ENCODE peak calls at places on chromosome 20, in five cellular contexts. One of them, this sample, is unnamed.

GRCh38 chr20:25275813-25276532 is 28.1 kb downstream of the PYGB start:
- DNase-seq in H1: no peak
- DNase-seq in neuronal stem cell: no peak
- DNase-seq in mesenchymal stem cell: no peak
- DNase-seq in trophoblast cell: no peak
- DNase-seq in this sample: no peak

GRCh38 chr20:51195419-51195901 is 172.6 kb upstream of the KCNG1 start:
- DNase-seq in H1: no peak
- DNase-seq in neuronal stem cell: no peak
- DNase-seq in mesenchymal stem cell: no peak
- DNase-seq in trophoblast cell: no peak
- DNase-seq in this sample: no peak

GRCh38 chr20:62123450-62124118 is 1.3 kb downstream of the LSM14B start:
- DNase-seq in H1: no peak
- DNase-seq in neuronal stem cell: no peak
- DNase-seq in mesenchymal stem cell: peak; percentile 75
- DNase-seq in trophoblast cell: peak; percentile 11
- DNase-seq in this sample: no peak

GRCh38 chr20:37133952-37134351 is 38.2 kb upstream of the RBL1 start:
- DNase-seq in H1: no peak
- DNase-seq in neuronal stem cell: no peak
- DNase-seq in mesenchymal stem cell: no peak
- DNase-seq in trophoblast cell: no peak
- DNase-seq in this sample: no peak

GRCh38 chr20:9409352-9409751 is 105.0 kb upstream of the LAMP5 start:
- DNase-seq in H1: no peak
- DNase-seq in neuronal stem cell: no peak
- DNase-seq in mesenchymal stem cell: peak; percentile 19
- DNase-seq in trophoblast cell: no peak
- DNase-seq in this sample: no peak

GRCh38 chr20:14957416-14957815 is 620.0 kb upstream of the FLRT3 start:
- DNase-seq in H1: no peak
- DNase-seq in neuronal stem cell: no peak
- DNase-seq in mesenchymal stem cell: no peak
- DNase-seq in trophoblast cell: no peak
- DNase-seq in this sample: no peak

GRCh38 chr20:45419188-45420091 is 3.5 kb downstream of the PIGT start:
- DNase-seq in H1: no peak
- DNase-seq in neuronal stem cell: no peak
- DNase-seq in mesenchymal stem cell: peak; percentile 49
- DNase-seq in trophoblast cell: peak; percentile 65
- DNase-seq in this sample: no peak

GRCh38 chr20:61566691-61567090 is 314.6 kb downstream of the CDH4 start:
- DNase-seq in H1: no peak
- DNase-seq in neuronal stem cell: no peak
- DNase-seq in mesenchymal stem cell: no peak
- DNase-seq in trophoblast cell: no peak
- DNase-seq in this sample: no peak

GRCh38 chr20:48818481-48818987 is 9.3 kb downstream of the PREX1 start:
- DNase-seq in H1: no peak
- DNase-seq in neuronal stem cell: no peak
- DNase-seq in mesenchymal stem cell: no peak
- DNase-seq in trophoblast cell: no peak
- DNase-seq in this sample: no peak

GRCh38 chr20:25532971-25533391 is 52.4 kb downstream of the NINL start:
- DNase-seq in H1: no peak
- DNase-seq in neuronal stem cell: no peak
- DNase-seq in mesenchymal stem cell: no peak
- DNase-seq in trophoblast cell: no peak
- DNase-seq in this sample: no peak

GRCh38 chr20:34864216-34864615 is 8.4 kb downstream of the GGT7 start:
- DNase-seq in H1: no peak
- DNase-seq in neuronal stem cell: no peak
- DNase-seq in mesenchymal stem cell: no peak
- DNase-seq in trophoblast cell: no peak
- DNase-seq in this sample: no peak

GRCh38 chr20:62624325-62624690 is 18.0 kb upstream of the SLCO4A1 start:
- DNase-seq in H1: no peak
- DNase-seq in neuronal stem cell: no peak
- DNase-seq in mesenchymal stem cell: no peak
- DNase-seq in trophoblast cell: peak; percentile 40
- DNase-seq in this sample: no peak

GRCh38 chr20:59446361-59446760 is 145.9 kb downstream of the EDN3 start:
- DNase-seq in H1: no peak
- DNase-seq in neuronal stem cell: no peak
- DNase-seq in mesenchymal stem cell: no peak
- DNase-seq in trophoblast cell: no peak
- DNase-seq in this sample: no peak

GRCh38 chr20:50439539-50440453 is 70.4 kb upstream of the PTPN1 start:
- DNase-seq in H1: no peak
- DNase-seq in neuronal stem cell: no peak
- DNase-seq in mesenchymal stem cell: peak; percentile 25
- DNase-seq in trophoblast cell: peak; percentile 26
- DNase-seq in this sample: no peak

GRCh38 chr20:33337531-33338165 is 54.6 kb downstream of the BPIFB1 start:
- DNase-seq in H1: no peak
- DNase-seq in neuronal stem cell: no peak
- DNase-seq in mesenchymal stem cell: no peak
- DNase-seq in trophoblast cell: no peak
- DNase-seq in this sample: no peak

GRCh38 chr20:9147553-9148024 is 78.7 kb downstream of the PLCB4 start:
- DNase-seq in H1: no peak
- DNase-seq in neuronal stem cell: no peak
- DNase-seq in mesenchymal stem cell: peak; percentile 69
- DNase-seq in trophoblast cell: no peak
- DNase-seq in this sample: no peak

GRCh38 chr20:45019764-45020126 is 53.4 kb downstream of the STK4 start:
- DNase-seq in H1: no peak
- DNase-seq in neuronal stem cell: no peak
- DNase-seq in mesenchymal stem cell: no peak
- DNase-seq in trophoblast cell: no peak
- DNase-seq in this sample: no peak

GRCh38 chr20:43420192-43420591 is 37.5 kb upstream of the SRSF6 start:
- DNase-seq in H1: no peak
- DNase-seq in neuronal stem cell: no peak
- DNase-seq in mesenchymal stem cell: no peak
- DNase-seq in trophoblast cell: no peak
- DNase-seq in this sample: no peak

GRCh38 chr20:62685781-62686555 is 22.7 kb upstream of the NTSR1 start:
- DNase-seq in H1: no peak
- DNase-seq in neuronal stem cell: no peak
- DNase-seq in mesenchymal stem cell: no peak
- DNase-seq in trophoblast cell: no peak
- DNase-seq in this sample: no peak

GRCh38 chr20:50743087-50743486 is 11.7 kb downstream of the PARD6B start:
- DNase-seq in H1: no peak
- DNase-seq in neuronal stem cell: no peak
- DNase-seq in mesenchymal stem cell: no peak
- DNase-seq in trophoblast cell: no peak
- DNase-seq in this sample: no peak

GRCh38 chr20:42749548-42749947 is 440.2 kb downstream of the PTPRT start:
- DNase-seq in H1: no peak
- DNase-seq in neuronal stem cell: no peak
- DNase-seq in mesenchymal stem cell: no peak
- DNase-seq in trophoblast cell: no peak
- DNase-seq in this sample: no peak

GRCh38 chr20:25676164-25676809 is 20.4 kb downstream of the ZNF337 start:
- DNase-seq in H1: no peak
- DNase-seq in neuronal stem cell: no peak
- DNase-seq in mesenchymal stem cell: peak; percentile 59
- DNase-seq in trophoblast cell: peak; percentile 69
- DNase-seq in this sample: no peak

GRCh38 chr20:9503530-9504251 is 10.7 kb upstream of the LAMP5 start:
- DNase-seq in H1: no peak
- DNase-seq in neuronal stem cell: no peak
- DNase-seq in mesenchymal stem cell: no peak
- DNase-seq in trophoblast cell: no peak
- DNase-seq in this sample: peak; percentile 48

GRCh38 chr20:59145926-59146800 is 17.5 kb upstream of the ZNF831 start:
- DNase-seq in H1: no peak
- DNase-seq in neuronal stem cell: no peak
- DNase-seq in mesenchymal stem cell: no peak
- DNase-seq in trophoblast cell: no peak
- DNase-seq in this sample: no peak

GRCh38 chr20:62056975-62057374 is 8.7 kb downstream of the TAF4 start:
- DNase-seq in H1: no peak
- DNase-seq in neuronal stem cell: no peak
- DNase-seq in mesenchymal stem cell: no peak
- DNase-seq in trophoblast cell: no peak
- DNase-seq in this sample: no peak

GRCh38 chr20:15619816-15620215 is 953.4 kb downstream of the KIF16B start:
- DNase-seq in H1: no peak
- DNase-seq in neuronal stem cell: no peak
- DNase-seq in mesenchymal stem cell: no peak
- DNase-seq in trophoblast cell: peak; percentile 50
- DNase-seq in this sample: no peak

GRCh38 chr20:37518606-37519507 is 2.2 kb upstream of the NNAT start:
- DNase-seq in H1: no peak
- DNase-seq in neuronal stem cell: no peak
- DNase-seq in mesenchymal stem cell: no peak
- DNase-seq in trophoblast cell: no peak
- DNase-seq in this sample: no peak

GRCh38 chr20:63073738-63074065 is 66.9 kb upstream of the BHLHE23 start:
- DNase-seq in H1: no peak
- DNase-seq in neuronal stem cell: no peak
- DNase-seq in mesenchymal stem cell: no peak
- DNase-seq in trophoblast cell: no peak
- DNase-seq in this sample: no peak

GRCh38 chr20:50464026-50464724 is 46.0 kb upstream of the PTPN1 start:
- DNase-seq in H1: no peak
- DNase-seq in neuronal stem cell: peak; percentile 32
- DNase-seq in mesenchymal stem cell: peak; percentile 70
- DNase-seq in trophoblast cell: peak; percentile 52
- DNase-seq in this sample: peak; percentile 82

GRCh38 chr20:11047559-11047958 is 373.8 kb upstream of the JAG1 start:
- DNase-seq in H1: no peak
- DNase-seq in neuronal stem cell: no peak
- DNase-seq in mesenchymal stem cell: no peak
- DNase-seq in trophoblast cell: no peak
- DNase-seq in this sample: no peak

GRCh38 chr20:49887828-49888340 is 27.4 kb downstream of the SPATA2 start:
- DNase-seq in H1: no peak
- DNase-seq in neuronal stem cell: no peak
- DNase-seq in mesenchymal stem cell: no peak
- DNase-seq in trophoblast cell: no peak
- DNase-seq in this sample: no peak

GRCh38 chr20:50717974-50718761 is 13.2 kb upstream of the PARD6B start:
- DNase-seq in H1: no peak
- DNase-seq in neuronal stem cell: no peak
- DNase-seq in mesenchymal stem cell: no peak
- DNase-seq in trophoblast cell: no peak
- DNase-seq in this sample: no peak

GRCh38 chr20:17399303-17399985 is 131.7 kb downstream of the BFSP1 start:
- DNase-seq in H1: no peak
- DNase-seq in neuronal stem cell: no peak
- DNase-seq in mesenchymal stem cell: no peak
- DNase-seq in trophoblast cell: no peak
- DNase-seq in this sample: no peak

GRCh38 chr20:2820084-2820895 is 4.1 kb downstream of the TMEM239 start:
- DNase-seq in H1: no peak
- DNase-seq in neuronal stem cell: no peak
- DNase-seq in mesenchymal stem cell: no peak
- DNase-seq in trophoblast cell: peak; percentile 50
- DNase-seq in this sample: peak; percentile 68

GRCh38 chr20:13322198-13322597 is 101.1 kb downstream of the ISM1 start:
- DNase-seq in H1: no peak
- DNase-seq in neuronal stem cell: no peak
- DNase-seq in mesenchymal stem cell: no peak
- DNase-seq in trophoblast cell: no peak
- DNase-seq in this sample: no peak

GRCh38 chr20:20432618-20433286 is 64.8 kb downstream of the INSM1 start:
- DNase-seq in H1: no peak
- DNase-seq in neuronal stem cell: no peak
- DNase-seq in mesenchymal stem cell: no peak
- DNase-seq in trophoblast cell: no peak
- DNase-seq in this sample: no peak
- H2BK12ac ChIP-seq in H1: no peak overlapping the region
- H2BK12ac ChIP-seq in neuronal stem cell: no peak overlapping the region
- H2BK12ac ChIP-seq in mesenchymal stem cell: no peak overlapping the region
- H2BK12ac ChIP-seq in trophoblast cell: no peak overlapping the region
- H2BK12ac ChIP-seq in this sample: no peak overlapping the region

DNA sequence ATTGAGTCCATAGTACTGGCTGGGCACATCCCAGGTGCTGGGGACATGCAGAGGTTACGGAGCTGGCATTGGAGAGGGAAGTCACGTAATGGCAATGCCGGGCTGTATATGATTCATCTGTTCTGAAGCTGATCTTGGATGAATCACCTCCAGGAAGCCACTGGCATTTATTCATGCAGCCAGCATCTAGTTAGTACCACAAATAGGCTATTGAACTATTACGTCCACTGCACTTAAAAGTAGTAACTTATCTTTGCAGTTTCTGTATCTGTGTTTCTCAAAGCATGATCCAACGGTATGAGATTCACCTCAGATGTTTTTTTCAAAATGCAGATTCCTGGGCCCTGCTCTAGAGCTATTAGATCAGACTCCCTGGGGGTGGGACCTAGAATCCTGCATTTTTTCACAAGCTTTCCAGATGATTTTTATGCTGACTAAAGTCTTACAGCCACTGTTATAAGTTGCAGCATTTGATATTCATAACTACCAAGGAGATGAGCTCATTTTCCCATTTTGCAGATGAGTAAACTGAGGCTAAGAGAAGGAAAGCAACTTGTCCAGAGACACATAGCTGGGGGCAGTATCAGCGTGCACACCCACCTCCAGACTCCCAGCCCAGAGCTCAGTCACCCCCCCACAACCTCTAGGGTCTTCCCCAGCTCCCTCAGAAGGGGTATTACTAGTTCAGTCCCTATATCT is 44.0 kb upstream of the ID1 start:
- DNase-seq in H1: no peak
- DNase-seq in neuronal stem cell: no peak
- DNase-seq in mesenchymal stem cell: peak; percentile 98
- DNase-seq in trophoblast cell: peak; percentile 91
- DNase-seq in this sample: no peak
- H3K23ac ChIP-seq in H1: no peak overlapping the region
- H3K23ac ChIP-seq in neuronal stem cell: no peak overlapping the region
- H3K23ac ChIP-seq in mesenchymal stem cell: no peak overlapping the region
- H3K23ac ChIP-seq in trophoblast cell: no peak overlapping the region
- H3K23ac ChIP-seq in this sample: no peak overlapping the region

GRCh38 chr20:53929399-53929798 is 141.0 kb downstream of the BCAS1 start:
- DNase-seq in H1: no peak
- DNase-seq in neuronal stem cell: no peak
- DNase-seq in mesenchymal stem cell: no peak
- DNase-seq in trophoblast cell: no peak
- DNase-seq in this sample: no peak
- H3K27ac ChIP-seq in H1: no peak overlapping the region
- H3K27ac ChIP-seq in neuronal stem cell: no peak overlapping the region
- H3K27ac ChIP-seq in mesenchymal stem cell: no peak overlapping the region
- H3K27ac ChIP-seq in trophoblast cell: no peak overlapping the region
- H3K27ac ChIP-seq in this sample: no peak overlapping the region

DNA sequence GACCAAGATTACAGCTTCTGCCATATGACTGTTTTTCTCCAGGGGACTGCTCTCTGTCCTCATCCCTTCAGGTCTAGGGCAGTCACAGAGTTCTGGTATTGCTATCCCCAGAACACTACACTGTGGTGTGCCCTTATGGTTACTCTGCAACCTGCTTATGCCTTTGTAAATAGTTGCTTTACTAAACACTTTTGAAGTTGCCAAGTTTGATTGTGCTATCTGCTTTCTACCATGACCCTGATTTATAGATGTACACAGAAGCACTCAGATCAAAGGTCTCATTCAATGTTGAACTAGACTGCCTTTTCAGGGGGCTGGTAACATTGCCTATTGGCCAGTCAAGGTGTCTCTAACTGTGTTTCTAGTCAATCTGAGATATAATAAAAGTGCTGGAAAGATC is 794.7 kb downstream of the DHX35 start:
- DNase-seq in H1: no peak
- DNase-seq in neuronal stem cell: no peak
- DNase-seq in mesenchymal stem cell: no peak
- DNase-seq in trophoblast cell: no peak
- DNase-seq in this sample: no peak
- H2BK12ac ChIP-seq in H1: no peak overlapping the region
- H2BK12ac ChIP-seq in neuronal stem cell: no peak overlapping the region
- H2BK12ac ChIP-seq in mesenchymal stem cell: no peak overlapping the region
- H2BK12ac ChIP-seq in trophoblast cell: no peak overlapping the region
- H2BK12ac ChIP-seq in this sample: no peak overlapping the region

This sample was measured in H9.